ENCODE peak calls at places on chromosomes 5 and 9, in four cellular contexts. V is stimulated activated naive CD8-positive, alpha-beta T cell treated with anti-CD3 and anti-CD28 coated beads, Interleukin-15, Interleukin-2, amounts not matched to agents 100 U/mL and 50 U/mL, for 24 hours; G is ureter; X is GM23338. T is an unnamed sample.

GRCh38 chr9:136572003-136572595 is 26.3 kb upstream of the NOTCH1 start:
- DNase-seq in V (no peak), G (no peak), X (peak), T (no peak)

GRCh38 chr9:134637241-134637640 is 4.4 kb upstream of the COL5A1 start:
- DNase-seq in V (no peak), G (no peak), X (no peak), T (no peak)

GRCh38 chr5:25448646-25449045 is 803.9 kb upstream of the CDH10 start:
- DNase-seq in V (no peak), G (no peak), X (peak), T (no peak)

GRCh38 chr9:34377402-34377741 is 674 bp upstream of the MYORG start:
- DNase-seq in V (no peak), G (peak), X (no peak), T (no peak)

GRCh38 chr9:96487949-96488348 is 38.0 kb downstream of the HABP4 start:
- DNase-seq in V (no peak), G (no peak), X (no peak), T (no peak)

GRCh38 chr5:142122116-142122515 is 13.5 kb downstream of the NDFIP1 start:
- DNase-seq in V (no peak), G (no peak), X (no peak), T (no peak)

GRCh38 chr9:80550181-80550580 is 978.4 kb downstream of the TLE4 start:
- DNase-seq in V (no peak), G (no peak), X (no peak), T (no peak)

GRCh38 chr9:100700689-100701318 is 122.9 kb downstream of the CAVIN4 start:
- DNase-seq in V (peak), G (no peak), X (peak), T (peak)

GRCh38 chr5:158785397-158785796 is 314.3 kb downstream of the EBF1 start:
- DNase-seq in V (no peak), G (no peak), X (no peak), T (no peak)

GRCh38 chr5:58056546-58056945 is 403.3 kb downstream of the PLK2 start:
- DNase-seq in V (no peak), G (no peak), X (no peak), T (no peak)

GRCh38 chr9:12813960-12814876 is 39.4 kb downstream of the LURAP1L start:
- DNase-seq in V (no peak), G (peak), X (no peak), T (no peak)

GRCh38 chr9:98427491-98427890 is 172.0 kb upstream of the TBC1D2 start:
- DNase-seq in V (no peak), G (no peak), X (no peak), T (no peak)

GRCh38 chr5:177546262-177546741 is 8.1 kb downstream of the FAM193B start:
- DNase-seq in V (no peak), G (peak), X (no peak), T (no peak)

GRCh38 chr5:59246470-59247250 is 646.9 kb downstream of the PDE4D start:
- DNase-seq in V (no peak), G (no peak), X (no peak), T (no peak)

GRCh38 chr9:2267171-2267740 is 252.1 kb downstream of the SMARCA2 start:
- DNase-seq in V (no peak), G (no peak), X (no peak), T (no peak)

GRCh38 chr5:78509884-78510769 is 138.4 kb downstream of the LHFPL2 start:
- DNase-seq in V (peak), G (peak), X (peak), T (peak)

GRCh38 chr9:114282926-114283325 is 40.0 kb upstream of the ORM1 start:
- DNase-seq in V (peak), G (no peak), X (no peak), T (peak)

GRCh38 chr9:135137398-135137832 is 49.9 kb downstream of the OLFM1 start:
- DNase-seq in V (no peak), G (no peak), X (peak), T (no peak)

GRCh38 chr5:135502836-135503520 is 32.8 kb downstream of the NEUROG1 start:
- DNase-seq in V (no peak), G (peak), X (no peak), T (no peak)

GRCh38 chr5:180467028-180467427 is 27.2 kb upstream of the CNOT6 start:
- DNase-seq in V (no peak), G (no peak), X (no peak), T (no peak)

GRCh38 chr5:911601-912000 is 18.9 kb downstream of the TRIP13 start:
- DNase-seq in V (no peak), G (no peak), X (no peak), T (no peak)

GRCh38 chr5:136185974-136186373 is 7.0 kb downstream of the SMIM32 start:
- DNase-seq in V (no peak), G (no peak), X (no peak), T (no peak)

GRCh38 chr9:31030741-31031202 is 1353.7 kb upstream of the ACO1 start:
- DNase-seq in V (no peak), G (no peak), X (peak), T (no peak)

GRCh38 chr9:126962336-126962735 is 47.8 kb downstream of the RALGPS1 start:
- DNase-seq in V (no peak), G (no peak), X (no peak), T (no peak)

GRCh38 chr5:107541400-107541799 is 129.3 kb downstream of the EFNA5 start:
- DNase-seq in V (no peak), G (no peak), X (no peak), T (no peak)

GRCh38 chr9:86281577-86282076 is 711 bp downstream of the ISCA1 start:
- DNase-seq in V (no peak), G (no peak), X (peak), T (no peak)

GRCh38 chr5:124056326-124057160 is 544.6 kb downstream of the CSNK1G3 start:
- DNase-seq in V (no peak), G (no peak), X (no peak), T (no peak)

GRCh38 chr5:43171441-43171840 is 20.6 kb upstream of the NIM1K start:
- DNase-seq in V (no peak), G (no peak), X (no peak), T (no peak)

GRCh38 chr9:86410281-86410680 is 56.1 kb upstream of the TUT7 start:
- DNase-seq in V (no peak), G (no peak), X (peak), T (no peak)

GRCh38 chr9:89887286-89887685 is 282.5 kb downstream of the GADD45G start:
- DNase-seq in V (peak), G (peak), X (no peak), T (no peak)